ENCODE peak calls at places on chromosomes 12 and 14, in four cellular contexts. T is K562, H is WTC11, V is HepG2. Y is an unnamed sample.

GRCh38 chr12:56839489-56840442 is 76.6 kb downstream of the HSD17B6 start:
- DNase-seq in T (peak), H (peak), V (peak), Y (peak)

GRCh38 chr12:27534060-27534764 is 10.2 kb downstream of the PPFIBP1 start:
- DNase-seq in T (no peak), H (no peak), V (no peak), Y (no peak)

GRCh38 chr12:67002711-67003110 is 266.4 kb upstream of the CAND1 start:
- DNase-seq in T (no peak), H (no peak), V (no peak), Y (no peak)

GRCh38 chr12:90205165-90205564 is 496.5 kb upstream of the ATP2B1 start:
- DNase-seq in T (no peak), H (no peak), V (no peak), Y (no peak)

GRCh38 chr14:81169711-81170103 is 51.1 kb downstream of the GTF2A1 start:
- DNase-seq in T (no peak), H (no peak), V (no peak), Y (no peak)

GRCh38 chr14:101225116-101225728 is 321.7 kb upstream of the RTL1 start:
- DNase-seq in T (peak), H (no peak), V (no peak), Y (no peak)

GRCh38 chr14:55430024-55430690 is 10.3 kb downstream of the TBPL2 start:
- DNase-seq in T (peak), H (no peak), V (peak), Y (peak)

GRCh38 chr12:78963439-78964222 is 99.1 kb downstream of the SYT1 start:
- DNase-seq in T (no peak), H (no peak), V (no peak), Y (no peak)

GRCh38 chr14:100826371-100827139 is 637 bp downstream of the MEG3 start:
- DNase-seq in T (no peak), H (no peak), V (no peak), Y (no peak)

GRCh38 chr14:22597771-22598098 is 365 bp upstream of the ABHD4 start:
- DNase-seq in T (no peak), H (no peak), V (no peak), Y (no peak)

GRCh38 chr14:35335388-35336092 is 43.4 kb downstream of the PSMA6 start:
- DNase-seq in T (no peak), H (no peak), V (peak), Y (no peak)

GRCh38 chr12:8636581-8636980 is 23.9 kb upstream of the AICDA start:
- DNase-seq in T (no peak), H (no peak), V (no peak), Y (no peak)

GRCh38 chr12:110590806-110591326 is 7.7 kb upstream of the PPTC7 start:
- DNase-seq in T (no peak), H (no peak), V (peak), Y (no peak)

GRCh38 chr12:19144287-19144686 is 14.8 kb downstream of the PLEKHA5 start:
- DNase-seq in T (no peak), H (no peak), V (no peak), Y (no peak)

GRCh38 chr14:65184032-65184764 is 81.9 kb upstream of the MAX start:
- DNase-seq in T (no peak), H (no peak), V (no peak), Y (no peak)

GRCh38 chr12:65715976-65716375 is 108.3 kb upstream of the HMGA2 start:
- DNase-seq in T (no peak), H (no peak), V (no peak), Y (no peak)

GRCh38 chr14:66638688-66639087 is 130.7 kb downstream of the GPHN start:
- DNase-seq in T (no peak), H (no peak), V (no peak), Y (no peak)

GRCh38 chr12:48192861-48193260 is 9.4 kb downstream of the CCDC184 start:
- DNase-seq in T (no peak), H (no peak), V (no peak), Y (no peak)

GRCh38 chr14:23601845-23602180 is 23.2 kb upstream of the JPH4 start:
- DNase-seq in T (no peak), H (no peak), V (peak), Y (no peak)

GRCh38 chr14:100640481-100641273 is 53.5 kb upstream of the BEGAIN start:
- DNase-seq in T (no peak), H (no peak), V (no peak), Y (no peak)

GRCh38 chr12:119659289-119659897 is 8.5 kb upstream of the PRKAB1 start:
- DNase-seq in T (peak), H (peak), V (peak), Y (peak)
- TF ChIP-seq ELF4 in T (no peak), H (no peak), V (no peak), Y (no peak)

DNA sequence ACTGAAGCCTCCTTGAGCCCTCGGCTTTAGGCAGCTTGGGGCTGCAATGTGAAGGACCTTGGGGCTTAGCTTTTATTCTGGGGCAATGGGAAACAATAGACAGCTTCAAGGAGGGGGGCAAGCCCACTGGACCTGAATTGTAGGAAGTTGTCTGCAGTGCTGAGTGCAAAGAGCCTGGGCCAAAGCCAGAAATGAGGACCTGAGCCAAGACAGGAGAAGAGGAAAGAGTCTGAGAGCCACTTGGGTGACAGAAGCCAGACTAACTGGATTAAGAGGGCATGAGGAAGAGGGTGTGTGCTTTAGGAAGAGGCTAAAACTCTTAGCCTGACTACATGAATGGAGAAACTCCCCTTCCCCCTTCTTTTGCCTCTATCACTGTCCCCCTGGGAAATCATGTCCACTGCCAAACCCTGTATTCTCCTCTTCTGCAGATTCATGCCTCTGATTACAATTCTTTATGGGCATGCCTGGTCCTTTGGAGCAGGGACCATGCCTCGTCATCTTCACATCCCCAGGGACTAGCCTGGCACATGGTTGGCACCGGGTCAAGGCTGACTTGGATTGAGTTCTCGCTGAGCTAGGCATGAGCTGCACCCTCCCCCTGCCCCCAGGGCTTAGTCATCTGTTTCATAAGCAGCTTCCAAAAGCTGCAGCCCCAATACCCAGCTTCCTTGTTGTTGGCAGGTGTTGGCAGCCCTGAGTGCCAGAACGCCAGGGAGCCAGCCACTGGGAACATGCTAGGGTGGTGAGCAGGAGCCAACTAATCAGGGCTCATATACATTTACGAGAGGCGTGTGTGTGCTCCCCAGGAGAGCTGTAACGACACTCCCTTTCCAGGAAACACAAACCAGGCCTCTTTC is 27.8 kb upstream of the JDP2 start:
- DNase-seq in T (no peak), H (no peak), V (no peak), Y (no peak)
- TF ChIP-seq ELF4 in T (no peak), H (no peak), V (no peak), Y (no peak)

GRCh38 chr12:58774731-58775130 is 145.6 kb downstream of the LRIG3 start:
- DNase-seq in T (no peak), H (no peak), V (no peak), Y (no peak)
- TF ChIP-seq ELF4 in T (no peak), H (no peak), V (no peak), Y (no peak)

GRCh38 chr12:16344269-16344668 is 3.2 kb upstream of the MGST1 start:
- DNase-seq in T (no peak), H (no peak), V (peak), Y (no peak)
- TF ChIP-seq ELF4 in T (no peak), H (no peak), V (no peak), Y (no peak)

DNA sequence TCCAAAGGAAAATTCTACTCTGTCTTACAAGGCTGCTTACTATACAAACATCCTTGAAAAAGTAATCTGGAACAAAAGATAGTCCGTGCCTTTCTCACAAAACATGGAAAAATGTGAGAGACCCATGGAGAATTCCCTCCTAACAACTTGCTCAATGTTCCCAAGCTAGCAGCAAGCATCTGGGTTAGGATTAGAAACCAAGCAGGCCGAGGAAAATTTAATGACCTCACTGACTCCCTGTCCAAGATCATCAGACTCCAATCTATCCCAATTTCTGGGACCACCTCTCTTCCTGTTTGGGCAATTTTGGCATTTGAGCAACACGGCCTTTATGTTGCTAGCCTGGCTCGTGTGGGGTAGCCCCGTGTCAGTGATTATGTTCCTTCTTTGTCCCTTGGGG is 18.1 kb upstream of the GSG1 start:
- DNase-seq in T (no peak), H (no peak), V (no peak), Y (no peak)
- TF ChIP-seq ELF4 in T (no peak), H (no peak), V (no peak), Y (no peak)

GRCh38 chr12:5172886-5173285 is 129.2 kb downstream of the KCNA5 start:
- DNase-seq in T (no peak), H (no peak), V (no peak), Y (no peak)

GRCh38 chr12:5168148-5168547 is 124.5 kb downstream of the KCNA5 start:
- DNase-seq in T (no peak), H (no peak), V (no peak), Y (no peak)

GRCh38 chr12:5170894-5171293 is 127.2 kb downstream of the KCNA5 start:
- DNase-seq in T (no peak), H (no peak), V (no peak), Y (no peak)

GRCh38 chr12:5173511-5174011 is 129.9 kb downstream of the KCNA5 start:
- DNase-seq in T (no peak), H (no peak), V (no peak), Y (no peak)

GRCh38 chr12:5171701-5172100 is 128.0 kb downstream of the KCNA5 start:
- DNase-seq in T (peak), H (peak), V (peak), Y (peak)
- TF ChIP-seq ELF4 in T (no peak), H (no peak), V (no peak), Y (no peak)

DNA sequence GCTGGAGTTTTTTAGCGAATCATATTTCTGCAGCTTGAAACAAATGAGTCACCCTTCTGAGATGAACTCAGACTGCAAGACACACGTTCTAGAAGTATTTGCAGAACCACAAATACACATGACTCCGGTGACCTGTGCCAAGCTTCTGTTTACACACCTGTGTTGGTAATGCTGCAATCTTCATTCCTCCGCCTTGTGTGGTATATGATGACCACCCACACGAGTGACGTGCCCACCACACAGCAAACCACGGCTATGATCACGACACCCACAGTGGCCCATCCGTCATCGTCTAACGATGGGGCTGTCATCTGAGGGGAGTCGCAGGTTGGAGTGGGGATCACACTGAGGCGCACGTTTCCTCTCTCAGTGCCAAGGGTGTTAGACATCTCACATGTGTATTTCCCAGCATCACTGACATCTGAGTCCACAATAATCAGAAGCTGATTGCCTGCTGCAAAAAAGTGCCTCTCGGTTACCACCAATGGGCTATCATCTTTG is 43.0 kb downstream of the LRIG3 start:
- DNase-seq in T (no peak), H (no peak), V (peak), Y (no peak)
- TF ChIP-seq ELF4 in T (no peak), H (no peak), V (no peak), Y (no peak)

DNA sequence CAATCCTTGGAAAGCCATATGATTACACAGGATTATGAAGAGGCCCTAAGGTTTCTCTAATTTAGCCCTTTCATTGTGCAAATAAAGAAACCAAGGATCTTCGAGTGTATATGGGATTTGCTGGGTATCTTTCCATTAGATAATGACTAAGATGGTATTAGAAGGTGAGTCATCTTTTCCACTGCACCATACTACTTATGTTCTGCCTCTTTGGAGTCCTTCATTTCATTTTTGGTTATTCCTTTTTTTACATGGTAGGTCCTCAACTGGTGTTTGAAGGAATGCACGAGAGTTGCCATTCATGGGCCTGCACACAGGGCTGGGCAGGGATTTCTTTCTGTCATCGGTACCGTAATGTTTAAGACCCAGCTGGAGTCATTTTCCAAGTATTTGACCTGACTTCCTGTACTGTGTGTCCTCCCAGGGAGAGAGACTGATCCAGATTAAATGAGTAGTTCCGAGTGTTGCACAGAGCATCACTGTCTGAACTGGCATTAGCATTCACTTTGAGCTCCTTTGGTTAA is 85.7 kb downstream of the BORCS5 start:
- DNase-seq in T (peak), H (no peak), V (no peak), Y (no peak)
- TF ChIP-seq ELF4 in T (no peak), H (no peak), V (no peak), Y (no peak)

Y was measured in HEK293T.